ENCODE peak calls at places on chromosomes 3 and 15, in seven cellular contexts. One of them, this sample, is unnamed.

GRCh38 chr3:155603302-155603701 is 141.6 kb downstream of the PLCH1 start:
- DNase-seq in AG09319: no peak
- DNase-seq in CD4-positive, alpha-beta T cell: no peak
- DNase-seq in T-helper 2 cell: no peak
- DNase-seq in ACHN: no peak
- DNase-seq in HCEC 1CT: no peak
- DNase-seq in G401: no peak
- DNase-seq in this sample: no peak

GRCh38 chr3:145531548-145531947 is 629.4 kb downstream of the PLOD2 start:
- DNase-seq in CD4-positive, alpha-beta T cell: no peak
- DNase-seq in ACHN: no peak
- DNase-seq in AG09319: no peak
- DNase-seq in G401: no peak
- DNase-seq in HCEC 1CT: no peak
- DNase-seq in T-helper 2 cell: no peak
- DNase-seq in this sample: no peak

GRCh38 chr15:60126661-60127060 is 122.5 kb downstream of the FOXB1 start:
- DNase-seq in ACHN: no peak
- DNase-seq in HCEC 1CT: no peak
- DNase-seq in CD4-positive, alpha-beta T cell: no peak
- DNase-seq in AG09319: no peak
- DNase-seq in T-helper 2 cell: no peak
- DNase-seq in G401: no peak
- DNase-seq in this sample: no peak

GRCh38 chr3:116423365-116423764 is 21.9 kb downstream of the LSAMP start:
- DNase-seq in HCEC 1CT: no peak
- DNase-seq in CD4-positive, alpha-beta T cell: no peak
- DNase-seq in ACHN: no peak
- DNase-seq in T-helper 2 cell: no peak
- DNase-seq in G401: peak
- DNase-seq in AG09319: no peak
- DNase-seq in this sample: no peak

GRCh38 chr3:126512916-126513650 is 4.5 kb downstream of the UROC1 start:
- DNase-seq in CD4-positive, alpha-beta T cell: no peak
- DNase-seq in T-helper 2 cell: no peak
- DNase-seq in AG09319: no peak
- DNase-seq in G401: peak
- DNase-seq in HCEC 1CT: no peak
- DNase-seq in ACHN: no peak
- DNase-seq in this sample: no peak

GRCh38 chr3:17473761-17474160 is 268.7 kb downstream of the TBC1D5 start:
- DNase-seq in HCEC 1CT: no peak
- DNase-seq in CD4-positive, alpha-beta T cell: no peak
- DNase-seq in G401: no peak
- DNase-seq in AG09319: no peak
- DNase-seq in T-helper 2 cell: no peak
- DNase-seq in ACHN: peak
- DNase-seq in this sample: peak

GRCh38 chr3:197331131-197331530 is 32.7 kb upstream of the DLG1 start:
- DNase-seq in CD4-positive, alpha-beta T cell: no peak
- DNase-seq in ACHN: no peak
- DNase-seq in HCEC 1CT: peak
- DNase-seq in T-helper 2 cell: no peak
- DNase-seq in AG09319: no peak
- DNase-seq in G401: peak
- DNase-seq in this sample: peak

GRCh38 chr3:141939759-141940158 is 63.3 kb downstream of the ATP1B3 start:
- DNase-seq in AG09319: no peak
- DNase-seq in ACHN: no peak
- DNase-seq in CD4-positive, alpha-beta T cell: no peak
- DNase-seq in HCEC 1CT: no peak
- DNase-seq in T-helper 2 cell: no peak
- DNase-seq in G401: no peak
- DNase-seq in this sample: no peak

GRCh38 chr15:89335289-89336041 is 841 bp upstream of the POLG start:
- DNase-seq in HCEC 1CT: no peak
- DNase-seq in AG09319: no peak
- DNase-seq in T-helper 2 cell: peak
- DNase-seq in ACHN: no peak
- DNase-seq in CD4-positive, alpha-beta T cell: peak
- DNase-seq in G401: no peak
- DNase-seq in this sample: peak

GRCh38 chr3:186021673-186022362 is 84.0 kb upstream of the TRA2B start:
- DNase-seq in ACHN: peak
- DNase-seq in HCEC 1CT: peak
- DNase-seq in AG09319: peak
- DNase-seq in T-helper 2 cell: no peak
- DNase-seq in G401: no peak
- DNase-seq in CD4-positive, alpha-beta T cell: no peak
- DNase-seq in this sample: peak

GRCh38 chr15:70424937-70425411 is 327.3 kb upstream of the TLE3 start:
- DNase-seq in AG09319: no peak
- DNase-seq in HCEC 1CT: no peak
- DNase-seq in T-helper 2 cell: peak
- DNase-seq in CD4-positive, alpha-beta T cell: no peak
- DNase-seq in ACHN: no peak
- DNase-seq in G401: peak
- DNase-seq in this sample: no peak

GRCh38 chr3:160129459-160130061 is 95.7 kb upstream of the C3orf80 start:
- DNase-seq in G401: no peak
- DNase-seq in CD4-positive, alpha-beta T cell: no peak
- DNase-seq in AG09319: peak
- DNase-seq in T-helper 2 cell: no peak
- DNase-seq in HCEC 1CT: peak
- DNase-seq in ACHN: peak
- DNase-seq in this sample: peak

GRCh38 chr3:25817638-25818037 is 27.7 kb downstream of the OXSM start:
- DNase-seq in G401: no peak
- DNase-seq in T-helper 2 cell: no peak
- DNase-seq in ACHN: no peak
- DNase-seq in HCEC 1CT: no peak
- DNase-seq in CD4-positive, alpha-beta T cell: no peak
- DNase-seq in AG09319: no peak
- DNase-seq in this sample: no peak

GRCh38 chr3:27960133-27960532 is 238.0 kb upstream of the EOMES start:
- DNase-seq in CD4-positive, alpha-beta T cell: no peak
- DNase-seq in ACHN: no peak
- DNase-seq in G401: no peak
- DNase-seq in AG09319: peak
- DNase-seq in T-helper 2 cell: no peak
- DNase-seq in HCEC 1CT: peak
- DNase-seq in this sample: peak

GRCh38 chr3:75192065-75192658 is 472.0 kb upstream of the FRG2C start:
- DNase-seq in AG09319: peak
- DNase-seq in T-helper 2 cell: no peak
- DNase-seq in HCEC 1CT: peak
- DNase-seq in CD4-positive, alpha-beta T cell: peak
- DNase-seq in ACHN: peak
- DNase-seq in G401: peak
- DNase-seq in this sample: peak

GRCh38 chr3:49174586-49174985 is 3.2 kb downstream of the KLHDC8B start:
- DNase-seq in CD4-positive, alpha-beta T cell: no peak
- DNase-seq in HCEC 1CT: no peak
- DNase-seq in AG09319: no peak
- DNase-seq in ACHN: no peak
- DNase-seq in T-helper 2 cell: no peak
- DNase-seq in G401: no peak
- DNase-seq in this sample: no peak

GRCh38 chr15:81686021-81686420 is 312.0 kb upstream of the TMC3 start:
- DNase-seq in HCEC 1CT: no peak
- DNase-seq in ACHN: no peak
- DNase-seq in CD4-positive, alpha-beta T cell: no peak
- DNase-seq in T-helper 2 cell: no peak
- DNase-seq in G401: no peak
- DNase-seq in AG09319: no peak
- DNase-seq in this sample: no peak

GRCh38 chr15:48244923-48245322 is 38.8 kb downstream of the SLC12A1 start:
- DNase-seq in AG09319: no peak
- DNase-seq in G401: no peak
- DNase-seq in HCEC 1CT: peak
- DNase-seq in CD4-positive, alpha-beta T cell: no peak
- DNase-seq in T-helper 2 cell: no peak
- DNase-seq in ACHN: no peak
- DNase-seq in this sample: peak

GRCh38 chr3:135516143-135516542 is 449.4 kb upstream of the PPP2R3A start:
- DNase-seq in AG09319: no peak
- DNase-seq in ACHN: no peak
- DNase-seq in T-helper 2 cell: no peak
- DNase-seq in CD4-positive, alpha-beta T cell: no peak
- DNase-seq in HCEC 1CT: peak
- DNase-seq in G401: no peak
- DNase-seq in this sample: no peak

GRCh38 chr15:80779658-80780415 is 667 bp downstream of the CEMIP start:
- DNase-seq in HCEC 1CT: peak
- DNase-seq in ACHN: peak
- DNase-seq in G401: peak
- DNase-seq in T-helper 2 cell: no peak
- DNase-seq in CD4-positive, alpha-beta T cell: no peak
- DNase-seq in AG09319: no peak
- DNase-seq in this sample: peak

GRCh38 chr15:73996939-73997338 is 2.4 kb downstream of the PML start:
- DNase-seq in CD4-positive, alpha-beta T cell: no peak
- DNase-seq in ACHN: peak
- DNase-seq in G401: no peak
- DNase-seq in T-helper 2 cell: peak
- DNase-seq in AG09319: no peak
- DNase-seq in HCEC 1CT: peak
- DNase-seq in this sample: peak

GRCh38 chr15:49421991-49422390 is 1.1 kb upstream of the FGF7 start:
- DNase-seq in T-helper 2 cell: peak
- DNase-seq in ACHN: peak
- DNase-seq in HCEC 1CT: peak
- DNase-seq in AG09319: peak
- DNase-seq in G401: peak
- DNase-seq in CD4-positive, alpha-beta T cell: peak
- DNase-seq in this sample: peak

GRCh38 chr3:58492385-58492970 is 582 bp downstream of the KCTD6 start:
- DNase-seq in HCEC 1CT: peak
- DNase-seq in CD4-positive, alpha-beta T cell: no peak
- DNase-seq in AG09319: no peak
- DNase-seq in T-helper 2 cell: no peak
- DNase-seq in ACHN: peak
- DNase-seq in G401: no peak
- DNase-seq in this sample: no peak

GRCh38 chr3:4060064-4060463 is 243.1 kb upstream of the SETMAR start:
- DNase-seq in T-helper 2 cell: no peak
- DNase-seq in CD4-positive, alpha-beta T cell: no peak
- DNase-seq in ACHN: peak
- DNase-seq in AG09319: no peak
- DNase-seq in HCEC 1CT: no peak
- DNase-seq in G401: no peak
- DNase-seq in this sample: peak

GRCh38 chr3:158936530-158937113 is 134.8 kb downstream of the MFSD1 start:
- DNase-seq in AG09319: no peak
- DNase-seq in G401: no peak
- DNase-seq in ACHN: no peak
- DNase-seq in CD4-positive, alpha-beta T cell: no peak
- DNase-seq in HCEC 1CT: no peak
- DNase-seq in T-helper 2 cell: no peak
- DNase-seq in this sample: no peak

GRCh38 chr3:42830437-42831320 is 21.4 kb downstream of the ACKR2 start:
- DNase-seq in HCEC 1CT: peak
- DNase-seq in G401: peak
- DNase-seq in T-helper 2 cell: no peak
- DNase-seq in ACHN: peak
- DNase-seq in AG09319: no peak
- DNase-seq in CD4-positive, alpha-beta T cell: no peak
- DNase-seq in this sample: peak

GRCh38 chr3:71551286-71551919 is 32.1 kb downstream of the FOXP1 start:
- DNase-seq in ACHN: no peak
- DNase-seq in T-helper 2 cell: no peak
- DNase-seq in G401: no peak
- DNase-seq in HCEC 1CT: peak
- DNase-seq in CD4-positive, alpha-beta T cell: no peak
- DNase-seq in AG09319: no peak
- DNase-seq in this sample: peak

GRCh38 chr15:60634815-60635214 is 155.9 kb upstream of the ICE2 start:
- DNase-seq in T-helper 2 cell: no peak
- DNase-seq in AG09319: no peak
- DNase-seq in CD4-positive, alpha-beta T cell: no peak
- DNase-seq in ACHN: no peak
- DNase-seq in HCEC 1CT: no peak
- DNase-seq in G401: no peak
- DNase-seq in this sample: peak

GRCh38 chr3:99686955-99687612 is 48.7 kb downstream of the COL8A1 start:
- DNase-seq in T-helper 2 cell: no peak
- DNase-seq in G401: peak
- DNase-seq in AG09319: peak
- DNase-seq in CD4-positive, alpha-beta T cell: no peak
- DNase-seq in HCEC 1CT: peak
- DNase-seq in ACHN: peak
- DNase-seq in this sample: peak

GRCh38 chr3:194333212-194333980 is 17.7 kb downstream of the CPN2 start:
- DNase-seq in T-helper 2 cell: peak
- DNase-seq in AG09319: peak
- DNase-seq in CD4-positive, alpha-beta T cell: peak
- DNase-seq in HCEC 1CT: peak
- DNase-seq in ACHN: peak
- DNase-seq in G401: peak
- DNase-seq in this sample: peak

GRCh38 chr3:8757551-8758518 is 11.6 kb downstream of the OXTR start:
- DNase-seq in CD4-positive, alpha-beta T cell: no peak
- DNase-seq in T-helper 2 cell: no peak
- DNase-seq in AG09319: no peak
- DNase-seq in G401: no peak
- DNase-seq in HCEC 1CT: peak
- DNase-seq in ACHN: peak
- DNase-seq in this sample: peak

GRCh38 chr15:83064859-83065258 is 2.2 kb downstream of the BTBD1 start:
- DNase-seq in HCEC 1CT: peak
- DNase-seq in ACHN: no peak
- DNase-seq in AG09319: no peak
- DNase-seq in CD4-positive, alpha-beta T cell: no peak
- DNase-seq in G401: no peak
- DNase-seq in T-helper 2 cell: no peak
- DNase-seq in this sample: peak

GRCh38 chr3:8319935-8320634 is 181.5 kb upstream of the LMCD1 start:
- DNase-seq in HCEC 1CT: peak
- DNase-seq in G401: no peak
- DNase-seq in T-helper 2 cell: no peak
- DNase-seq in CD4-positive, alpha-beta T cell: no peak
- DNase-seq in AG09319: no peak
- DNase-seq in ACHN: peak
- DNase-seq in this sample: peak

GRCh38 chr15:85443593-85444328 is 63.4 kb downstream of the AKAP13 start:
- DNase-seq in CD4-positive, alpha-beta T cell: no peak
- DNase-seq in HCEC 1CT: peak
- DNase-seq in AG09319: no peak
- DNase-seq in T-helper 2 cell: peak
- DNase-seq in ACHN: peak
- DNase-seq in G401: no peak
- DNase-seq in this sample: peak

GRCh38 chr3:129892486-129892856 is 1.0 kb downstream of the TMCC1 start:
- DNase-seq in G401: peak
- DNase-seq in ACHN: peak
- DNase-seq in T-helper 2 cell: no peak
- DNase-seq in AG09319: no peak
- DNase-seq in CD4-positive, alpha-beta T cell: peak
- DNase-seq in HCEC 1CT: no peak
- DNase-seq in this sample: no peak